ENCODE peak calls at places on chromosome 16, in ten cellular contexts. C is NCI-H1048; M is BJ; X is prostate gland; K is activated CD4-positive, alpha-beta T cell treated with anti-CD3 and anti-CD28 coated beads, Interleukin-2, amount 50 U/mL, for 1 hour; I is kidney glomerular epithelial cell; V is neural crest cell; A is NCI-H774; Q is GM04504; G is Peyer's patch. P is an unnamed sample.

GRCh38 chr16:66146689-66147330 is 219.7 kb upstream of the CDH5 start:
- DNase-seq in C (no peak), M (no peak), X (no peak), K (no peak), I (no peak), V (no peak), A (no peak), Q (no peak), G (no peak), P (no peak)

GRCh38 chr16:49757744-49758069 is 98.2 kb downstream of the ZNF423 start:
- DNase-seq in C (no peak), M (no peak), X (no peak), K (no peak), I (no peak), V (no peak), A (no peak), Q (no peak), G (no peak), P (no peak)

GRCh38 chr16:27779719-27780161 is 229.8 kb downstream of the KATNIP start:
- DNase-seq in C (peak; percentile 26), M (no peak), X (peak; percentile 17), K (no peak), I (no peak), V (peak; percentile 61), A (no peak), Q (no peak), G (no peak), P (no peak)

GRCh38 chr16:56348168-56349085 is 76.9 kb downstream of the AMFR start:
- DNase-seq in C (no peak), M (no peak), X (no peak), K (no peak), I (no peak), V (no peak), A (no peak), Q (no peak), G (no peak), P (no peak)

GRCh38 chr16:85444879-85445778 is 168.0 kb upstream of the GSE1 start:
- DNase-seq in C (no peak), M (no peak), X (peak; percentile 38), K (no peak), I (no peak), V (no peak), A (peak; percentile 66), Q (no peak), G (peak; percentile 28), P (no peak)

GRCh38 chr16:86614699-86615098 is 36.4 kb downstream of the FOXL1 start:
- DNase-seq in C (no peak), M (no peak), X (no peak), K (no peak), I (no peak), V (no peak), A (no peak), Q (no peak), G (no peak), P (no peak)

GRCh38 chr16:73068546-73069401 is 20.8 kb upstream of the ZFHX3 start:
- DNase-seq in C (no peak), M (no peak), X (no peak), K (no peak), I (peak; percentile 87), V (no peak), A (peak; percentile 21), Q (peak; percentile 74), G (no peak), P (no peak)

GRCh38 chr16:66036775-66037715 is 329.4 kb upstream of the CDH5 start:
- DNase-seq in C (no peak), M (peak; percentile 95), X (peak; percentile 51), K (no peak), I (no peak), V (no peak), A (no peak), Q (peak; percentile 94), G (no peak), P (no peak)

GRCh38 chr16:62256406-62256805 is 220.2 kb upstream of the CDH8 start:
- DNase-seq in C (peak; percentile 21), M (no peak), X (no peak), K (no peak), I (no peak), V (no peak), A (no peak), Q (no peak), G (no peak), P (no peak)

GRCh38 chr16:86594712-86595111 is 16.4 kb downstream of the FOXL1 start:
- DNase-seq in C (no peak), M (no peak), X (peak; percentile 13), K (no peak), I (no peak), V (no peak), A (no peak), Q (no peak), G (no peak), P (no peak)

GRCh38 chr16:30783280-30784109 is 3.5 kb downstream of the ZNF629 start:
- DNase-seq in C (no peak), M (no peak), X (no peak), K (no peak), I (no peak), V (no peak), A (no peak), Q (no peak), G (no peak), P (no peak)

GRCh38 chr16:14155572-14156213 is 84.6 kb downstream of the MRTFB start:
- DNase-seq in C (no peak), M (no peak), X (peak; percentile 42), K (no peak), I (no peak), V (no peak), A (no peak), Q (no peak), G (no peak), P (no peak)

GRCh38 chr16:46961373-46962353 is 11.8 kb downstream of the DNAJA2 start:
- DNase-seq in C (no peak), M (no peak), X (no peak), K (peak; percentile 9), I (no peak), V (no peak), A (no peak), Q (no peak), G (no peak), P (no peak)

GRCh38 chr16:85438981-85439639 is 174.0 kb upstream of the GSE1 start:
- DNase-seq in C (no peak), M (no peak), X (no peak), K (no peak), I (no peak), V (no peak), A (no peak), Q (no peak), G (no peak), P (no peak)

GRCh38 chr16:12188674-12189249 is 212.2 kb downstream of the SNX29 start:
- DNase-seq in C (no peak), M (no peak), X (no peak), K (no peak), I (peak; percentile 93), V (no peak), A (no peak), Q (no peak), G (no peak), P (no peak)

GRCh38 chr16:11784048-11784780 is 12.8 kb downstream of the ZC3H7A start:
- DNase-seq in C (no peak), M (no peak), X (no peak), K (no peak), I (no peak), V (no peak), A (no peak), Q (no peak), G (no peak), P (no peak)

GRCh38 chr16:48538746-48539484 is 71.1 kb downstream of the N4BP1 start:
- DNase-seq in C (no peak), M (no peak), X (no peak), K (no peak), I (no peak), V (no peak), A (no peak), Q (no peak), G (no peak), P (no peak)

GRCh38 chr16:65634291-65634690 is 512.4 kb upstream of the CDH11 start:
- DNase-seq in C (no peak), M (no peak), X (no peak), K (no peak), I (no peak), V (no peak), A (no peak), Q (no peak), G (no peak), P (no peak)

GRCh38 chr16:15950167-15950854 is 895 bp downstream of the ABCC1 start:
- DNase-seq in C (no peak), M (no peak), X (peak; percentile 42), K (peak; percentile 34), I (peak; percentile 40), V (peak; percentile 12), A (no peak), Q (no peak), G (peak; percentile 36), P (no peak)

GRCh38 chr16:19014456-19014855 is 30.7 kb downstream of the TMC7 start:
- DNase-seq in C (no peak), M (no peak), X (no peak), K (no peak), I (no peak), V (no peak), A (no peak), Q (no peak), G (no peak), P (no peak)

GRCh38 chr16:53048139-53048915 is 4.4 kb downstream of the CHD9NB start:
- DNase-seq in C (no peak), M (no peak), X (no peak), K (no peak), I (no peak), V (no peak), A (no peak), Q (no peak), G (no peak), P (no peak)

GRCh38 chr16:72657791-72658190 is 390.1 kb downstream of the ZFHX3 start:
- DNase-seq in C (no peak), M (no peak), X (no peak), K (no peak), I (no peak), V (no peak), A (no peak), Q (no peak), G (no peak), P (no peak)

GRCh38 chr16:88558457-88559442 is 11.5 kb upstream of the ZC3H18 start:
- DNase-seq in C (no peak), M (no peak), X (peak; percentile 23), K (no peak), I (peak; percentile 33), V (no peak), A (peak; percentile 31), Q (no peak), G (no peak), P (no peak)

GRCh38 chr16:48444574-48444973 is 59.4 kb upstream of the SIAH1 start:
- DNase-seq in C (no peak), M (peak; percentile 46), X (no peak), K (no peak), I (peak; percentile 81), V (no peak), A (no peak), Q (peak; percentile 68), G (no peak), P (no peak)

GRCh38 chr16:48496571-48497095 is 111.4 kb upstream of the SIAH1 start:
- DNase-seq in C (no peak), M (no peak), X (no peak), K (no peak), I (no peak), V (no peak), A (no peak), Q (no peak), G (no peak), P (no peak)

GRCh38 chr16:79843631-79844043 is 243.1 kb upstream of the MAF start:
- DNase-seq in C (no peak), M (no peak), X (no peak), K (no peak), I (no peak), V (no peak), A (no peak), Q (no peak), G (no peak), P (no peak)

GRCh38 chr16:67237396-67238277 is 9.6 kb downstream of the FHOD1 start:
- DNase-seq in C (no peak), M (no peak), X (no peak), K (no peak), I (no peak), V (no peak), A (no peak), Q (no peak), G (no peak), P (no peak)

GRCh38 chr16:90020838-90021382 is 1.7 kb upstream of the DBNDD1 start:
- DNase-seq in C (no peak), M (no peak), X (no peak), K (no peak), I (no peak), V (no peak), A (no peak), Q (no peak), G (no peak), P (no peak)